ENCODE peak calls at places on chromosome 6, in nine cellular contexts. One of them, this sample, is unnamed.

GRCh38 chr6:138680085-138680484 is 93.5 kb upstream of the CCDC28A start:
- DNase-seq in GM23338: no peak
- DNase-seq in suprapubic skin: no peak
- DNase-seq in spleen: no peak
- DNase-seq in HL-60: no peak
- DNase-seq in sigmoid colon: no peak
- DNase-seq in GM12878: no peak
- DNase-seq in transverse colon: no peak
- DNase-seq in H1: no peak
- DNase-seq in this sample: no peak

GRCh38 chr6:62775427-62776022 is 435.7 kb upstream of the FKBP1C start:
- DNase-seq in GM23338: peak; percentile 61
- DNase-seq in suprapubic skin: no peak
- DNase-seq in spleen: no peak
- DNase-seq in HL-60: peak; percentile 3
- DNase-seq in sigmoid colon: no peak
- DNase-seq in GM12878: no peak
- DNase-seq in transverse colon: no peak
- DNase-seq in H1: no peak
- DNase-seq in this sample: no peak

GRCh38 chr6:37492236-37493046 is 7.3 kb downstream of the CCDC167 start:
- DNase-seq in GM23338: peak; percentile 52
- DNase-seq in suprapubic skin: no peak
- DNase-seq in spleen: no peak
- DNase-seq in HL-60: no peak
- DNase-seq in sigmoid colon: no peak
- DNase-seq in GM12878: no peak
- DNase-seq in transverse colon: no peak
- DNase-seq in H1: no peak
- DNase-seq in this sample: no peak

GRCh38 chr6:170007468-170008240 is 256.2 kb downstream of the ERMARD start:
- DNase-seq in GM23338: no peak
- DNase-seq in suprapubic skin: peak; percentile 35
- DNase-seq in spleen: no peak
- DNase-seq in HL-60: no peak
- DNase-seq in sigmoid colon: peak; percentile 46
- DNase-seq in GM12878: no peak
- DNase-seq in transverse colon: no peak
- DNase-seq in H1: no peak
- DNase-seq in this sample: peak; percentile 71

GRCh38 chr6:145968051-145968450 is 3.9 kb upstream of the SHPRH start:
- DNase-seq in GM23338: no peak
- DNase-seq in suprapubic skin: no peak
- DNase-seq in spleen: no peak
- DNase-seq in HL-60: no peak
- DNase-seq in sigmoid colon: no peak
- DNase-seq in GM12878: no peak
- DNase-seq in transverse colon: no peak
- DNase-seq in H1: no peak
- DNase-seq in this sample: no peak

GRCh38 chr6:3766219-3766618 is 14.7 kb upstream of the PXDC1 start:
- DNase-seq in GM23338: no peak
- DNase-seq in suprapubic skin: peak; percentile 67
- DNase-seq in spleen: no peak
- DNase-seq in HL-60: no peak
- DNase-seq in sigmoid colon: no peak
- DNase-seq in GM12878: no peak
- DNase-seq in transverse colon: no peak
- DNase-seq in H1: no peak
- DNase-seq in this sample: no peak

GRCh38 chr6:142819603-142820335 is 125.2 kb downstream of the HIVEP2 start:
- DNase-seq in GM23338: no peak
- DNase-seq in suprapubic skin: no peak
- DNase-seq in spleen: no peak
- DNase-seq in HL-60: peak; percentile 37
- DNase-seq in sigmoid colon: no peak
- DNase-seq in GM12878: peak; percentile 90
- DNase-seq in transverse colon: no peak
- DNase-seq in H1: no peak
- DNase-seq in this sample: peak; percentile 32

GRCh38 chr6:167424700-167425099 is 99.8 kb downstream of the TTLL2 start:
- DNase-seq in GM23338: no peak
- DNase-seq in suprapubic skin: no peak
- DNase-seq in spleen: no peak
- DNase-seq in HL-60: no peak
- DNase-seq in sigmoid colon: no peak
- DNase-seq in GM12878: no peak
- DNase-seq in transverse colon: no peak
- DNase-seq in H1: no peak
- DNase-seq in this sample: no peak

GRCh38 chr6:38262041-38262440 is 377.7 kb downstream of the BTBD9 start:
- DNase-seq in GM23338: peak; percentile 57
- DNase-seq in suprapubic skin: no peak
- DNase-seq in spleen: no peak
- DNase-seq in HL-60: no peak
- DNase-seq in sigmoid colon: no peak
- DNase-seq in GM12878: no peak
- DNase-seq in transverse colon: no peak
- DNase-seq in H1: no peak
- DNase-seq in this sample: no peak

GRCh38 chr6:81465859-81466258 is 286.6 kb downstream of the TENT5A start:
- DNase-seq in GM23338: peak; percentile 66
- DNase-seq in suprapubic skin: no peak
- DNase-seq in spleen: no peak
- DNase-seq in HL-60: no peak
- DNase-seq in sigmoid colon: no peak
- DNase-seq in GM12878: no peak
- DNase-seq in transverse colon: no peak
- DNase-seq in H1: no peak
- DNase-seq in this sample: no peak

GRCh38 chr6:155486795-155487294 is 31.2 kb upstream of the NOX3 start:
- DNase-seq in GM23338: no peak
- DNase-seq in suprapubic skin: no peak
- DNase-seq in spleen: no peak
- DNase-seq in HL-60: no peak
- DNase-seq in sigmoid colon: no peak
- DNase-seq in GM12878: no peak
- DNase-seq in transverse colon: no peak
- DNase-seq in H1: no peak
- DNase-seq in this sample: no peak

GRCh38 chr6:92756912-92757311 is 662.4 kb downstream of the EPHA7 start:
- DNase-seq in GM23338: no peak
- DNase-seq in suprapubic skin: no peak
- DNase-seq in spleen: no peak
- DNase-seq in HL-60: no peak
- DNase-seq in sigmoid colon: no peak
- DNase-seq in GM12878: no peak
- DNase-seq in transverse colon: no peak
- DNase-seq in H1: no peak
- DNase-seq in this sample: no peak

GRCh38 chr6:44676246-44676790 is 288.8 kb downstream of the CDC5L start:
- DNase-seq in GM23338: no peak
- DNase-seq in suprapubic skin: no peak
- DNase-seq in spleen: no peak
- DNase-seq in HL-60: no peak
- DNase-seq in sigmoid colon: no peak
- DNase-seq in GM12878: no peak
- DNase-seq in transverse colon: no peak
- DNase-seq in H1: no peak
- DNase-seq in this sample: no peak

GRCh38 chr6:1554881-1555569 is 54.7 kb upstream of the FOXC1 start:
- DNase-seq in GM23338: peak; percentile 65
- DNase-seq in suprapubic skin: no peak
- DNase-seq in spleen: peak; percentile 89
- DNase-seq in HL-60: peak; percentile 31
- DNase-seq in sigmoid colon: peak; percentile 86
- DNase-seq in GM12878: no peak
- DNase-seq in transverse colon: peak; percentile 71
- DNase-seq in H1: no peak
- DNase-seq in this sample: peak; percentile 66

GRCh38 chr6:52135217-52135616 is 47.8 kb upstream of the PKHD1 start:
- DNase-seq in GM23338: peak; percentile 11
- DNase-seq in suprapubic skin: no peak
- DNase-seq in spleen: no peak
- DNase-seq in HL-60: no peak
- DNase-seq in sigmoid colon: no peak
- DNase-seq in GM12878: no peak
- DNase-seq in transverse colon: no peak
- DNase-seq in H1: no peak
- DNase-seq in this sample: no peak

GRCh38 chr6:100456881-100457220 is 7.9 kb downstream of the SIM1 start:
- DNase-seq in GM23338: no peak
- DNase-seq in suprapubic skin: no peak
- DNase-seq in spleen: no peak
- DNase-seq in HL-60: no peak
- DNase-seq in sigmoid colon: no peak
- DNase-seq in GM12878: no peak
- DNase-seq in transverse colon: no peak
- DNase-seq in H1: no peak
- DNase-seq in this sample: no peak

GRCh38 chr6:150156460-150156859 is 13.6 kb downstream of the PPP1R14C start:
- DNase-seq in GM23338: no peak
- DNase-seq in suprapubic skin: no peak
- DNase-seq in spleen: no peak
- DNase-seq in HL-60: no peak
- DNase-seq in sigmoid colon: no peak
- DNase-seq in GM12878: no peak
- DNase-seq in transverse colon: no peak
- DNase-seq in H1: no peak
- DNase-seq in this sample: no peak

GRCh38 chr6:63805808-63806572 is 170.4 kb downstream of the PHF3 start:
- DNase-seq in GM23338: no peak
- DNase-seq in suprapubic skin: no peak
- DNase-seq in spleen: no peak
- DNase-seq in HL-60: peak; percentile 69
- DNase-seq in sigmoid colon: no peak
- DNase-seq in GM12878: no peak
- DNase-seq in transverse colon: no peak
- DNase-seq in H1: no peak
- DNase-seq in this sample: no peak

GRCh38 chr6:39279539-39279938 is 34.7 kb downstream of the KCNK17 start:
- DNase-seq in GM23338: no peak
- DNase-seq in suprapubic skin: no peak
- DNase-seq in spleen: no peak
- DNase-seq in HL-60: no peak
- DNase-seq in sigmoid colon: no peak
- DNase-seq in GM12878: no peak
- DNase-seq in transverse colon: peak; percentile 58
- DNase-seq in H1: no peak
- DNase-seq in this sample: no peak

DNA sequence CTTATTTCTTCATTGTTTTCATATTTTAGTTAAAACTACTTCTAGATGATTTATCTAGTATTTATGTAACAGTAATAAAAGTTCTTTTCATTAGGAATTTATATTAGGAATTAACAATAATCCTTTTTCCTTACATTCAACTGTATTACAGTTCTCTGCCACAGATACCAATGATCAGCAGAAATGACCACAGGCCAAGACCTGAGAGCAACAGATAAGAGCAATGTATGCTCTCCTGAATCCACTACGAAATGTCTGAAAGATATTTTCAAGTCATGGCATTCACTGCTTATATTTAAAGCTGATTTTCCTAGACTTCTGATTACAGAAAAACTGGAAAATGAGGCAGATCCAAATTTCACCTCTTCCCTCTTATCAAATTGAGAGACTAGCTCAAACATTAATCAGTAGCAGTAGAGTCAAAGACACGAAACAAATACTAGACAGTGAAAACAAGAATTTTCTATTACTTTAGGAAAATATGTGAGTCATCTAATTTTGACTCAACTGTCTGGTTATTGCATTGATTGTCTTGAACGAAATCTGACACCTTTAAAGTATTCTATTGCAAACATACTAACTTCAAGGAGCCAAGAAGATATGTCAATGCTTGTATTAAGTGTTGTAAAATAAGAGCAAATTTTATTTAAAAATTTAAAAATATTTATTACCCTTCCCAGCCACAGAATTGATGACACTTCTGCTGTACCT is 72.1 kb downstream of the RNGTT start:
- DNase-seq in GM23338: no peak
- DNase-seq in suprapubic skin: no peak
- DNase-seq in spleen: no peak
- DNase-seq in HL-60: no peak
- DNase-seq in sigmoid colon: no peak
- DNase-seq in GM12878: no peak
- DNase-seq in transverse colon: no peak
- DNase-seq in H1: no peak
- DNase-seq in this sample: no peak
- TF ChIP-seq POLR2AphosphoS5 in GM23338: no peak
- TF ChIP-seq POLR2AphosphoS5 in suprapubic skin: no peak
- TF ChIP-seq POLR2AphosphoS5 in spleen: no peak
- TF ChIP-seq POLR2AphosphoS5 in HL-60: no peak
- TF ChIP-seq POLR2AphosphoS5 in sigmoid colon: no peak
- TF ChIP-seq POLR2AphosphoS5 in GM12878: no peak
- TF ChIP-seq POLR2AphosphoS5 in transverse colon: no peak
- TF ChIP-seq POLR2AphosphoS5 in H1: no peak
- TF ChIP-seq POLR2AphosphoS5 in this sample: no peak

DNA sequence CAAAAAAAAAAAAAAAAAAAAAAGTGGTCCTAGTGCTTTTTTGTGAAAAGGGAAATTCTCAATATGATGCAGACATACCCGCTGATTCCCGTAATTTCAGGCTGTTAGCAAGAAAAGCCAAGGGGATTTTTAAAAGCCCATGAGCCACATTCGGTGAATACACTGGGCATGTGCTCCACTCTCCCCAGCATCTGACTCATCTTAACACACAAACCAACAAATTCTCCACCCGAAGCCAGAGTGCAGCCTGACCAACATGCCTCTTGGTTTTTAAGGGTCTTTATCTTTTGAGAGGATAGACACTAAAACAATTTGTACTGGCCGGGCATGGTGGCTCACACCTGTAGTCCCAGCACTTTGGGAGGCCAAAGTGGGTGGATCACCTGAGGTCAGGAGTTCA is 45.5 kb upstream of the CD83 start:
- DNase-seq in GM23338: no peak
- DNase-seq in suprapubic skin: no peak
- DNase-seq in spleen: no peak
- DNase-seq in HL-60: no peak
- DNase-seq in sigmoid colon: no peak
- DNase-seq in GM12878: no peak
- DNase-seq in transverse colon: no peak
- DNase-seq in H1: no peak
- DNase-seq in this sample: no peak
- TF ChIP-seq POLR2AphosphoS5 in GM23338: no peak
- TF ChIP-seq POLR2AphosphoS5 in suprapubic skin: no peak
- TF ChIP-seq POLR2AphosphoS5 in spleen: no peak
- TF ChIP-seq POLR2AphosphoS5 in HL-60: no peak
- TF ChIP-seq POLR2AphosphoS5 in sigmoid colon: no peak
- TF ChIP-seq POLR2AphosphoS5 in GM12878: no peak
- TF ChIP-seq POLR2AphosphoS5 in transverse colon: no peak
- TF ChIP-seq POLR2AphosphoS5 in H1: no peak
- TF ChIP-seq POLR2AphosphoS5 in this sample: no peak

GRCh38 chr6:14117158-14118090 is at the start of gene CD83:
- DNase-seq in GM23338: peak; percentile 84
- DNase-seq in suprapubic skin: no peak
- DNase-seq in spleen: peak; percentile 96
- DNase-seq in HL-60: peak; percentile 68
- DNase-seq in sigmoid colon: peak; percentile 78
- DNase-seq in GM12878: no peak
- DNase-seq in transverse colon: peak; percentile 80
- DNase-seq in H1: peak; percentile 68
- DNase-seq in this sample: peak; percentile 87
- TF ChIP-seq POLR2AphosphoS5 in GM23338: peak; percentile 54
- TF ChIP-seq POLR2AphosphoS5 in suprapubic skin: no peak
- TF ChIP-seq POLR2AphosphoS5 in spleen: peak; percentile 97
- TF ChIP-seq POLR2AphosphoS5 in HL-60: peak; percentile 79
- TF ChIP-seq POLR2AphosphoS5 in sigmoid colon: peak; percentile 68
- TF ChIP-seq POLR2AphosphoS5 in GM12878: peak; percentile 98
- TF ChIP-seq POLR2AphosphoS5 in transverse colon: peak; percentile 74
- TF ChIP-seq POLR2AphosphoS5 in H1: no peak
- TF ChIP-seq POLR2AphosphoS5 in this sample: peak; percentile 96

GRCh38 chr6:36374194-36374593 is 13.3 kb downstream of the ETV7 start:
- DNase-seq in GM23338: no peak
- DNase-seq in suprapubic skin: no peak
- DNase-seq in spleen: no peak
- DNase-seq in HL-60: no peak
- DNase-seq in sigmoid colon: no peak
- DNase-seq in GM12878: no peak
- DNase-seq in transverse colon: no peak
- DNase-seq in H1: no peak
- DNase-seq in this sample: no peak
- TF ChIP-seq POLR2AphosphoS5 in GM23338: no peak
- TF ChIP-seq POLR2AphosphoS5 in suprapubic skin: no peak
- TF ChIP-seq POLR2AphosphoS5 in spleen: no peak
- TF ChIP-seq POLR2AphosphoS5 in HL-60: no peak
- TF ChIP-seq POLR2AphosphoS5 in sigmoid colon: no peak
- TF ChIP-seq POLR2AphosphoS5 in GM12878: no peak
- TF ChIP-seq POLR2AphosphoS5 in transverse colon: no peak
- TF ChIP-seq POLR2AphosphoS5 in H1: no peak
- TF ChIP-seq POLR2AphosphoS5 in this sample: no peak

This sample was measured in upper lobe of left lung.